ENCODE peak calls at places on chromosomes 3 and 15, in four cellular contexts. One of them, this sample, is unnamed.

GRCh38 chr3:129690406-129690805 is 83.9 kb upstream of the PLXND1 start:
- DNase-seq in endothelial cell of umbilical vein: peak; percentile 81
- DNase-seq in keratinocyte: peak; percentile 57
- DNase-seq in K562: peak; percentile 62
- DNase-seq in this sample: peak; percentile 79

GRCh38 chr3:179872842-179873241 is 163.9 kb downstream of the PEX5L start:
- DNase-seq in keratinocyte: no peak
- DNase-seq in K562: no peak
- DNase-seq in endothelial cell of umbilical vein: no peak
- DNase-seq in this sample: no peak

GRCh38 chr15:91472316-91472756 is 372.3 kb downstream of the SV2B start:
- DNase-seq in K562: no peak
- DNase-seq in keratinocyte: no peak
- DNase-seq in endothelial cell of umbilical vein: no peak
- DNase-seq in this sample: peak; percentile 18

GRCh38 chr3:153210116-153210515 is 48.1 kb downstream of the RAP2B start:
- DNase-seq in endothelial cell of umbilical vein: no peak
- DNase-seq in K562: no peak
- DNase-seq in keratinocyte: no peak
- DNase-seq in this sample: peak; percentile 37

GRCh38 chr15:63288778-63289378 is 11.5 kb downstream of the APH1B start:
- DNase-seq in endothelial cell of umbilical vein: peak; percentile 80
- DNase-seq in K562: peak; percentile 69
- DNase-seq in keratinocyte: no peak
- DNase-seq in this sample: peak; percentile 69

GRCh38 chr3:150286390-150287147 is 121.5 kb upstream of the TSC22D2 start:
- DNase-seq in K562: peak; percentile 47
- DNase-seq in endothelial cell of umbilical vein: peak; percentile 68
- DNase-seq in keratinocyte: peak; percentile 38
- DNase-seq in this sample: peak; percentile 51

GRCh38 chr3:161081675-161082462 is 23.3 kb downstream of the B3GALNT1 start:
- DNase-seq in keratinocyte: no peak
- DNase-seq in K562: no peak
- DNase-seq in endothelial cell of umbilical vein: peak; percentile 22
- DNase-seq in this sample: no peak

GRCh38 chr3:33900809-33901505 is 102.5 kb downstream of the PDCD6IP start:
- DNase-seq in endothelial cell of umbilical vein: no peak
- DNase-seq in keratinocyte: no peak
- DNase-seq in K562: peak; percentile 96
- DNase-seq in this sample: no peak

GRCh38 chr3:141457624-141458236 is 29.1 kb upstream of the RASA2 start:
- DNase-seq in keratinocyte: no peak
- DNase-seq in endothelial cell of umbilical vein: no peak
- DNase-seq in K562: no peak
- DNase-seq in this sample: peak; percentile 55

GRCh38 chr3:38646630-38647029 is 2.9 kb downstream of the SCN5A start:
- DNase-seq in keratinocyte: no peak
- DNase-seq in K562: peak; percentile 61
- DNase-seq in endothelial cell of umbilical vein: peak; percentile 43
- DNase-seq in this sample: peak; percentile 34

GRCh38 chr3:32421185-32421584 is 29.5 kb downstream of the CMTM7 start:
- DNase-seq in keratinocyte: no peak
- DNase-seq in endothelial cell of umbilical vein: peak; percentile 19
- DNase-seq in K562: no peak
- DNase-seq in this sample: no peak

GRCh38 chr15:70301396-70301795 is 203.7 kb upstream of the TLE3 start:
- DNase-seq in K562: no peak
- DNase-seq in keratinocyte: no peak
- DNase-seq in endothelial cell of umbilical vein: no peak
- DNase-seq in this sample: no peak

GRCh38 chr3:187318819-187319616 is 27.5 kb upstream of the MASP1 start:
- DNase-seq in keratinocyte: peak; percentile 7
- DNase-seq in endothelial cell of umbilical vein: peak; percentile 60
- DNase-seq in K562: peak; percentile 53
- DNase-seq in this sample: peak; percentile 73

GRCh38 chr15:74793135-74794028 is 11.5 kb downstream of the CSK start:
- DNase-seq in keratinocyte: no peak
- DNase-seq in endothelial cell of umbilical vein: no peak
- DNase-seq in K562: no peak
- DNase-seq in this sample: no peak

GRCh38 chr3:79178471-79178870 is 589.3 kb downstream of the ROBO1 start:
- DNase-seq in endothelial cell of umbilical vein: no peak
- DNase-seq in keratinocyte: no peak
- DNase-seq in K562: no peak
- DNase-seq in this sample: no peak

GRCh38 chr3:68256635-68257034 is 602.2 kb upstream of the SUCLG2 start:
- DNase-seq in endothelial cell of umbilical vein: no peak
- DNase-seq in K562: no peak
- DNase-seq in keratinocyte: no peak
- DNase-seq in this sample: no peak

GRCh38 chr3:153029350-153029749 is 132.7 kb upstream of the RAP2B start:
- DNase-seq in keratinocyte: no peak
- DNase-seq in endothelial cell of umbilical vein: peak; percentile 24
- DNase-seq in K562: peak; percentile 79
- DNase-seq in this sample: peak; percentile 91

GRCh38 chr3:182138388-182138787 is 426.7 kb downstream of the SOX2 start:
- DNase-seq in K562: no peak
- DNase-seq in endothelial cell of umbilical vein: no peak
- DNase-seq in keratinocyte: no peak
- DNase-seq in this sample: no peak

GRCh38 chr3:173785004-173785403 is 387.5 kb downstream of the NLGN1 start:
- DNase-seq in keratinocyte: no peak
- DNase-seq in K562: no peak
- DNase-seq in endothelial cell of umbilical vein: no peak
- DNase-seq in this sample: no peak

GRCh38 chr3:128395500-128396125 is 71.1 kb downstream of the DNAJB8 start:
- DNase-seq in K562: peak; percentile 50
- DNase-seq in keratinocyte: no peak
- DNase-seq in endothelial cell of umbilical vein: peak; percentile 43
- DNase-seq in this sample: peak; percentile 43

GRCh38 chr15:63401714-63402497 is 20.3 kb upstream of the CA12 start:
- DNase-seq in keratinocyte: no peak
- DNase-seq in K562: no peak
- DNase-seq in endothelial cell of umbilical vein: no peak
- DNase-seq in this sample: no peak

GRCh38 chr3:185717121-185717520 is 107.7 kb downstream of the IGF2BP2 start:
- DNase-seq in endothelial cell of umbilical vein: peak; percentile 39
- DNase-seq in keratinocyte: no peak
- DNase-seq in K562: no peak
- DNase-seq in this sample: peak; percentile 93

GRCh38 chr15:97747342-97747741 is 213.2 kb upstream of the ARRDC4 start:
- DNase-seq in keratinocyte: no peak
- DNase-seq in endothelial cell of umbilical vein: no peak
- DNase-seq in K562: no peak
- DNase-seq in this sample: no peak

GRCh38 chr3:35932995-35933394 is 293.7 kb downstream of the ARPP21 start:
- DNase-seq in endothelial cell of umbilical vein: peak; percentile 99
- DNase-seq in keratinocyte: no peak
- DNase-seq in K562: no peak
- DNase-seq in this sample: peak; percentile 94

GRCh38 chr3:33061782-33062181 is 35.2 kb downstream of the GLB1 start:
- DNase-seq in K562: no peak
- DNase-seq in keratinocyte: no peak
- DNase-seq in endothelial cell of umbilical vein: no peak
- DNase-seq in this sample: peak; percentile 83

GRCh38 chr15:68019814-68020525 is 34.1 kb upstream of the PIAS1 start:
- DNase-seq in endothelial cell of umbilical vein: no peak
- DNase-seq in keratinocyte: no peak
- DNase-seq in K562: no peak
- DNase-seq in this sample: no peak

GRCh38 chr3:109372639-109373038 is 35.3 kb upstream of the DPPA4 start:
- DNase-seq in endothelial cell of umbilical vein: no peak
- DNase-seq in K562: no peak
- DNase-seq in keratinocyte: no peak
- DNase-seq in this sample: no peak

GRCh38 chr3:189307963-189308362 is 136.2 kb downstream of the TPRG1 start:
- DNase-seq in keratinocyte: no peak
- DNase-seq in K562: no peak
- DNase-seq in endothelial cell of umbilical vein: no peak
- DNase-seq in this sample: no peak

GRCh38 chr3:141152801-141153678 is 78.6 kb upstream of the PXYLP1 start:
- DNase-seq in K562: no peak
- DNase-seq in endothelial cell of umbilical vein: no peak
- DNase-seq in keratinocyte: no peak
- DNase-seq in this sample: no peak

GRCh38 chr3:177589041-177589650 is 391.9 kb upstream of the TBL1XR1 start:
- DNase-seq in keratinocyte: no peak
- DNase-seq in endothelial cell of umbilical vein: no peak
- DNase-seq in K562: no peak
- DNase-seq in this sample: no peak

GRCh38 chr15:76871930-76872329 is 33.2 kb downstream of the SCAPER start:
- DNase-seq in K562: no peak
- DNase-seq in endothelial cell of umbilical vein: peak; percentile 18
- DNase-seq in keratinocyte: no peak
- DNase-seq in this sample: no peak

GRCh38 chr15:29925227-29926082 is 103.2 kb upstream of the TJP1 start:
- DNase-seq in K562: peak; percentile 72
- DNase-seq in endothelial cell of umbilical vein: peak; percentile 72
- DNase-seq in keratinocyte: peak; percentile 91
- DNase-seq in this sample: peak; percentile 80

GRCh38 chr3:57646723-57647122 is 46.2 kb downstream of the DENND6A start:
- DNase-seq in keratinocyte: peak; percentile 32
- DNase-seq in K562: peak; percentile 5
- DNase-seq in endothelial cell of umbilical vein: peak; percentile 34
- DNase-seq in this sample: peak; percentile 27

GRCh38 chr3:43181202-43181910 is 75.5 kb upstream of the POMGNT2 start:
- DNase-seq in keratinocyte: peak; percentile 89
- DNase-seq in K562: no peak
- DNase-seq in endothelial cell of umbilical vein: no peak
- DNase-seq in this sample: no peak

GRCh38 chr3:118666-119065 is 77.9 kb upstream of the CHL1 start:
- DNase-seq in endothelial cell of umbilical vein: no peak
- DNase-seq in K562: no peak
- DNase-seq in keratinocyte: no peak
- DNase-seq in this sample: no peak

GRCh38 chr3:69739204-69740102 is at the start of gene MITF:
- DNase-seq in keratinocyte: no peak
- DNase-seq in K562: peak; percentile 90
- DNase-seq in endothelial cell of umbilical vein: peak; percentile 94
- DNase-seq in this sample: peak; percentile 88

DNA sequence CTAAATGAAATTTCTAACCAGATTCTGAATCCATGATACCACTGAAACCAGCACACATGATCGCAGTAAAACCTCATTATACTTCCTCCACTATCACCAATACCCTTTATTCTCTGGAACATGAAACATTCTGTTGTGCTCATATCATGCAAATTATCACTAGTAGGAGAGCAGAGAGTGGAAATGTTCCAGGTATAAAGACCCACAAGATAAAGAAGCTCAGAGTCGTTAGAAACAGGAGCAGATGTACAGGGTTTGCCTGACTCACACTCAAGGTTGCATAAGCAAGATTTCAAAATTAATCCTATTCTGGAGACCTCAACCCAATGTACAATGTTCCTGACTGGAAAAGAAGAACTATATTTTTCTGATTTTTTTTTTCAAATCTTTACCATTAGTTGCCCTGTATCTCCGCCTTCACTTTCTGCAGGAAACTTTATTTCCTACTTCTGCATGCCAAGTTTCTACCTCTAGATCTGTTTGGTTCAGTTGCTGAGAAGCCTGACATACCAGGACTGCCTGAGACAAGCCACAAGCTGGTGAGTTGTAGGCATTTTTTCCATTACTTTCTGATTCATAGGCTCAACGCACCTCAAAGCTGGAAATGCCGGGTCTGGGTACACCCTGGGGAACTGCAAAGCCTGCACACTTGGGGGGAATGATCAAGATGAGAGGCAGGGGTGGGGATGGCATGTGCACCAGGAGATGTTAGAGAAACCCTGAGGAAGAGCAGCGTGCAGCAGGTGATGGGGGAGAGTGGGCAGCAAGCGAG is at the start of gene CCR2:
- DNase-seq in endothelial cell of umbilical vein: no peak
- DNase-seq in keratinocyte: no peak
- DNase-seq in K562: no peak
- DNase-seq in this sample: no peak
- H3K9me1 ChIP-seq in endothelial cell of umbilical vein: no peaks in the 10 kb centered on the region
- H3K9me1 ChIP-seq in keratinocyte: no peaks in the 10 kb centered on the region
- H3K9me1 ChIP-seq in K562: no peaks in the 10 kb centered on the region
- H3K9me1 ChIP-seq in this sample: no peaks in the 10 kb centered on the region

GRCh38 chr3:89262561-89262960 is 155.1 kb downstream of the EPHA3 start:
- DNase-seq in endothelial cell of umbilical vein: no peak
- DNase-seq in keratinocyte: no peak
- DNase-seq in K562: no peak
- DNase-seq in this sample: no peak

GRCh38 chr3:89264037-89264560 is 156.7 kb downstream of the EPHA3 start:
- DNase-seq in K562: no peak
- DNase-seq in keratinocyte: no peak
- DNase-seq in endothelial cell of umbilical vein: no peak
- DNase-seq in this sample: no peak

GRCh38 chr3:89261673-89262072 is 154.3 kb downstream of the EPHA3 start:
- DNase-seq in endothelial cell of umbilical vein: no peak
- DNase-seq in K562: no peak
- DNase-seq in keratinocyte: no peak
- DNase-seq in this sample: no peak

GRCh38 chr3:89256882-89257281 is 149.5 kb downstream of the EPHA3 start:
- DNase-seq in keratinocyte: no peak
- DNase-seq in endothelial cell of umbilical vein: no peak
- DNase-seq in K562: no peak
- DNase-seq in this sample: no peak

GRCh38 chr3:89260721-89261120 is 153.3 kb downstream of the EPHA3 start:
- DNase-seq in endothelial cell of umbilical vein: no peak
- DNase-seq in keratinocyte: no peak
- DNase-seq in K562: no peak
- DNase-seq in this sample: no peak
- H3K9me1 ChIP-seq in endothelial cell of umbilical vein: no peaks in the 10 kb centered on the region
- H3K9me1 ChIP-seq in keratinocyte: no peaks in the 10 kb centered on the region
- H3K9me1 ChIP-seq in K562: no peaks in the 10 kb centered on the region
- H3K9me1 ChIP-seq in this sample: no peaks in the 10 kb centered on the region

DNA sequence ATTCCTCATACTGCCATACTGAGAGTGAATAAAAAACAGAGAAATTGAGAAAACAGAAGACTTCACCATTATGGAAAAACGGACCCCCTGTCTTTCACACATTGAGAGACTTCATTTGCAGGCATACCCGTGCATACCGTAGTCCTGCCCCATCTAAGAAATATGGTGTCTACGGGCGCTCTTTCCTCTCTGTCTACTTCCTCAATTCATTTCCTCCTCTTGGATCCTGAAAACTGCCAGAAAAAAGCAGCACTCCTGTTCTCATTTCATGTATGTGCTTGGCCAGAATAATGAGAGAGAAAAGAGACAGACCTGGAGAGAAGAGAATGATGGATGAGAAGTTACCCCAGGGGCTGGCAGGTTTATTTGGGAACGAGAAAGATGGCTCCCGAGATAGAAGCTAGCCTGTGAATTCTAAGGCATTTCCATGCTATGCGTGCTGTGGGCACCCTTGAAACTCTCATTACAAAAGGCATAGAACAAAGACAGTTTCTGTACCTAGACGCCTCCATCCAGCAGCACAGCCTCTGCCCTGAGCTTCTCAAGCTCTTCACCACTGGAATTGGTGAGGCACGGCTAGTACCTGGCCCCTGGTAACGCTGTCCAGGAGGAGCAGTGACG is 62.5 kb upstream of the EPHB3 start:
- DNase-seq in endothelial cell of umbilical vein: no peak
- DNase-seq in K562: no peak
- DNase-seq in keratinocyte: no peak
- DNase-seq in this sample: no peak
- H3K9me1 ChIP-seq in endothelial cell of umbilical vein: no peaks in the 10 kb centered on the region
- H3K9me1 ChIP-seq in K562: no peaks in the 10 kb centered on the region
- H3K9me1 ChIP-seq in keratinocyte: no peaks in the 10 kb centered on the region
- H3K9me1 ChIP-seq in this sample: no peaks in the 10 kb centered on the region

GRCh38 chr3:138157743-138158142 is 17.0 kb downstream of the DBR1 start:
- DNase-seq in endothelial cell of umbilical vein: no peak
- DNase-seq in K562: no peak
- DNase-seq in keratinocyte: no peak
- DNase-seq in this sample: no peak
- H3K9me1 ChIP-seq in endothelial cell of umbilical vein: no peaks in the 10 kb centered on the region
- H3K9me1 ChIP-seq in K562: no peaks in the 10 kb centered on the region
- H3K9me1 ChIP-seq in keratinocyte: no peaks in the 10 kb centered on the region
- H3K9me1 ChIP-seq in this sample: no peaks in the 10 kb centered on the region